ENCODE peak calls at places on chromosome 7, in seven cellular contexts. I is activated CD8-positive, alpha-beta memory T cell treated with anti-CD3 and anti-CD28 coated beads, Interleukin-2, amount 10 ng/mL, durations not matched to agents 7 days and 5 days; X is gastrocnemius medialis; K is transverse colon; S is left ventricle myocardium superior; F is neural crest cell; R is A172. O is an unnamed sample.

GRCh38 chr7:88218836-88219605 is 817 bp downstream of the SRI start:
- DNase-seq in I (peak), X (peak), K (peak), S (peak), F (peak), R (peak), O (no peak)

GRCh38 chr7:85185355-85186082 is 1.3 kb downstream of the SEMA3D start:
- DNase-seq in I (no peak), X (no peak), K (peak), S (peak), F (peak), R (peak), O (peak)

GRCh38 chr7:98283127-98283886 is 1.8 kb downstream of the BRI3 start:
- DNase-seq in I (no peak), X (peak), K (peak), S (peak), F (no peak), R (peak), O (no peak)

GRCh38 chr7:64181586-64181985 is 25.4 kb upstream of the ZNF735 start:
- DNase-seq in I (no peak), X (no peak), K (no peak), S (no peak), F (no peak), R (no peak), O (no peak)

GRCh38 chr7:11256501-11256900 is 282.8 kb downstream of the PHF14 start:
- DNase-seq in I (no peak), X (no peak), K (no peak), S (no peak), F (no peak), R (no peak), O (no peak)

GRCh38 chr7:151824285-151824950 is 52.5 kb downstream of the PRKAG2 start:
- DNase-seq in I (no peak), X (no peak), K (no peak), S (no peak), F (no peak), R (no peak), O (no peak)

GRCh38 chr7:4854916-4855315 is 6.9 kb downstream of the PAPOLB start:
- DNase-seq in I (no peak), X (no peak), K (no peak), S (no peak), F (no peak), R (no peak), O (no peak)

GRCh38 chr7:145718129-145718528 is 398.5 kb upstream of the CNTNAP2 start:
- DNase-seq in I (no peak), X (no peak), K (no peak), S (no peak), F (no peak), R (no peak), O (no peak)

GRCh38 chr7:67452516-67453026 is 455.9 kb downstream of the TYW1 start:
- DNase-seq in I (no peak), X (no peak), K (no peak), S (no peak), F (no peak), R (no peak), O (no peak)

GRCh38 chr7:4519819-4520520 is 162.1 kb upstream of the FOXK1 start:
- DNase-seq in I (no peak), X (no peak), K (no peak), S (no peak), F (no peak), R (no peak), O (no peak)

GRCh38 chr7:36157506-36158320 is 4.7 kb downstream of the EEPD1 start:
- DNase-seq in I (no peak), X (no peak), K (no peak), S (no peak), F (no peak), R (no peak), O (no peak)

GRCh38 chr7:102415685-102416225 is 17.6 kb upstream of the ORAI2 start:
- DNase-seq in I (peak), X (no peak), K (peak), S (peak), F (no peak), R (no peak), O (no peak)

GRCh38 chr7:108014747-108015682 is 12.1 kb upstream of the LAMB1 start:
- DNase-seq in I (no peak), X (no peak), K (no peak), S (no peak), F (no peak), R (peak), O (no peak)

GRCh38 chr7:141630621-141631020 is 71.3 kb downstream of the DENND11 start:
- DNase-seq in I (no peak), X (no peak), K (no peak), S (no peak), F (no peak), R (no peak), O (no peak)

GRCh38 chr7:102444961-102445673 is 11.7 kb downstream of the ORAI2 start:
- DNase-seq in I (no peak), X (no peak), K (peak), S (no peak), F (no peak), R (no peak), O (no peak)

GRCh38 chr7:93231264-93231663 is 902 bp upstream of the VPS50 start:
- DNase-seq in I (no peak), X (no peak), K (no peak), S (no peak), F (no peak), R (no peak), O (no peak)

GRCh38 chr7:6306471-6306870 is 34.0 kb upstream of the CYTH3 start:
- DNase-seq in I (no peak), X (no peak), K (no peak), S (no peak), F (no peak), R (peak), O (no peak)

GRCh38 chr7:64999165-65000004 is 7.1 kb downstream of the ERV3-1 start:
- DNase-seq in I (no peak), X (peak), K (no peak), S (no peak), F (no peak), R (no peak), O (peak)

GRCh38 chr7:105429746-105430612 is 41.3 kb upstream of the SRPK2 start:
- DNase-seq in I (peak), X (no peak), K (peak), S (peak), F (no peak), R (peak), O (no peak)

GRCh38 chr7:107255602-107256001 is 86.8 kb downstream of the HBP1 start:
- DNase-seq in I (no peak), X (no peak), K (no peak), S (no peak), F (no peak), R (no peak), O (no peak)

GRCh38 chr7:124276005-124276606 is 243.2 kb upstream of the TMEM229A start:
- DNase-seq in I (no peak), X (no peak), K (peak), S (no peak), F (peak), R (peak), O (no peak)

GRCh38 chr7:46129831-46130230 is 208.8 kb upstream of the IGFBP3 start:
- DNase-seq in I (no peak), X (no peak), K (no peak), S (no peak), F (no peak), R (peak), O (no peak)

GRCh38 chr7:50142421-50143113 is 49.5 kb upstream of the ZPBP start:
- DNase-seq in I (no peak), X (no peak), K (no peak), S (no peak), F (no peak), R (peak), O (no peak)

GRCh38 chr7:121795736-121796135 is 77.2 kb upstream of the PTPRZ1 start:
- DNase-seq in I (no peak), X (no peak), K (no peak), S (no peak), F (no peak), R (no peak), O (no peak)

GRCh38 chr7:79272066-79272669 is 181.3 kb downstream of the MAGI2 start:
- DNase-seq in I (no peak), X (no peak), K (no peak), S (no peak), F (no peak), R (peak), O (no peak)

GRCh38 chr7:99525713-99526440 is 21.4 kb downstream of the ZKSCAN5 start:
- DNase-seq in I (no peak), X (no peak), K (peak), S (no peak), F (no peak), R (no peak), O (no peak)

GRCh38 chr7:137893143-137893742 is 46.5 kb upstream of the DGKI start:
- DNase-seq in I (no peak), X (no peak), K (no peak), S (no peak), F (no peak), R (no peak), O (no peak)

GRCh38 chr7:151623766-151624165 is 104.1 kb upstream of the RHEB start:
- DNase-seq in I (no peak), X (no peak), K (no peak), S (no peak), F (no peak), R (peak), O (no peak)

GRCh38 chr7:99748846-99749579 is 14.0 kb upstream of the CYP3A7 start:
- DNase-seq in I (no peak), X (no peak), K (no peak), S (no peak), F (no peak), R (no peak), O (no peak)

GRCh38 chr7:105691029-105691691 is 109.9 kb upstream of the EFCAB10 start:
- DNase-seq in I (peak), X (no peak), K (peak), S (no peak), F (no peak), R (peak), O (no peak)

GRCh38 chr7:50399635-50400034 is 50.5 kb downstream of the FIGNL1 start:
- DNase-seq in I (no peak), X (no peak), K (no peak), S (no peak), F (no peak), R (no peak), O (no peak)

GRCh38 chr7:92489634-92490033 is 11.9 kb upstream of the ERVW-1 start:
- DNase-seq in I (no peak), X (peak), K (no peak), S (no peak), F (no peak), R (no peak), O (no peak)

GRCh38 chr7:155456772-155457543 is 971 bp upstream of the EN2 start:
- DNase-seq in I (no peak), X (peak), K (peak), S (peak), F (peak), R (no peak), O (peak)

GRCh38 chr7:117818241-117818640 is 55.0 kb downstream of the CTTNBP2 start:
- DNase-seq in I (no peak), X (no peak), K (no peak), S (no peak), F (no peak), R (no peak), O (no peak)

O was measured in osteocyte.